ENCODE peak calls at places on chromosomes 4 and X, in six cellular contexts. One of them, this sample, is unnamed.

GRCh38 chr4:136001791-136002190 is 1530.5 kb downstream of the PCDH18 start:
- DNase-seq in GM23248: no peak
- DNase-seq in germinal center: no peak
- DNase-seq in amniotic epithelial cell: no peak
- DNase-seq in kidney epithelial cell: no peak
- DNase-seq in EH: no peak
- DNase-seq in this sample: no peak

GRCh38 chr4:140135529-140136021 is 18.4 kb downstream of the MAML3 start:
- DNase-seq in kidney epithelial cell: no peak
- DNase-seq in EH: peak
- DNase-seq in germinal center: no peak
- DNase-seq in amniotic epithelial cell: peak
- DNase-seq in GM23248: peak
- DNase-seq in this sample: peak

GRCh38 chr4:41580007-41580406 is 42.0 kb downstream of the LIMCH1 start:
- DNase-seq in germinal center: no peak
- DNase-seq in amniotic epithelial cell: no peak
- DNase-seq in EH: no peak
- DNase-seq in GM23248: no peak
- DNase-seq in kidney epithelial cell: no peak
- DNase-seq in this sample: no peak

GRCh38 chr4:37434469-37434868 is 189.9 kb downstream of the NWD2 start:
- DNase-seq in germinal center: no peak
- DNase-seq in EH: no peak
- DNase-seq in GM23248: peak
- DNase-seq in kidney epithelial cell: no peak
- DNase-seq in amniotic epithelial cell: peak
- DNase-seq in this sample: peak

GRCh38 chrX:21479695-21480280 is 105.6 kb downstream of the CNKSR2 start:
- DNase-seq in amniotic epithelial cell: peak
- DNase-seq in EH: peak
- DNase-seq in kidney epithelial cell: peak
- DNase-seq in germinal center: peak
- DNase-seq in GM23248: peak
- DNase-seq in this sample: no peak

GRCh38 chr4:9867746-9868425 is 86.5 kb downstream of the DRD5 start:
- DNase-seq in kidney epithelial cell: no peak
- DNase-seq in amniotic epithelial cell: no peak
- DNase-seq in EH: no peak
- DNase-seq in germinal center: no peak
- DNase-seq in GM23248: no peak
- DNase-seq in this sample: no peak

GRCh38 chrX:9131066-9131465 is 97.1 kb upstream of the FAM9B start:
- DNase-seq in kidney epithelial cell: no peak
- DNase-seq in germinal center: no peak
- DNase-seq in EH: no peak
- DNase-seq in GM23248: peak
- DNase-seq in amniotic epithelial cell: no peak
- DNase-seq in this sample: no peak

GRCh38 chr4:4667643-4668081 is 125.8 kb upstream of the STX18 start:
- DNase-seq in amniotic epithelial cell: no peak
- DNase-seq in GM23248: peak
- DNase-seq in germinal center: no peak
- DNase-seq in EH: peak
- DNase-seq in kidney epithelial cell: no peak
- DNase-seq in this sample: no peak

GRCh38 chr4:41866799-41867677 is 68.2 kb upstream of the TMEM33 start:
- DNase-seq in germinal center: no peak
- DNase-seq in kidney epithelial cell: no peak
- DNase-seq in EH: no peak
- DNase-seq in GM23248: no peak
- DNase-seq in amniotic epithelial cell: no peak
- DNase-seq in this sample: no peak

This sample was measured in NCI-H1694.